ENCODE peak calls at places on chromosomes 2 and 18, in ten cellular contexts. T is GM23248, D is fibroblast of lung, U is neural progenitor cell, F is K562, Y is IMR-90, P is Karpas-422, N is neuronal stem cell, B is HCT116, X is H9. E is an unnamed sample.

GRCh38 chr2:53755022-53755630 is 12.5 kb upstream of the CHAC2 start:
- DNase-seq in T (peak), D (no peak), U (no peak), F (no peak), Y (no peak), P (no peak), N (no peak), B (no peak), X (no peak), E (no peak)

GRCh38 chr2:226080323-226080722 is 680.8 kb downstream of the NYAP2 start:
- DNase-seq in T (peak), D (peak), U (no peak), F (no peak), Y (peak), P (no peak), N (no peak), B (no peak), X (no peak), E (no peak)

GRCh38 chr2:3778016-3778415 is 74.6 kb downstream of the DCDC2C start:
- DNase-seq in T (no peak), D (no peak), U (no peak), F (no peak), Y (no peak), P (no peak), N (no peak), B (no peak), X (no peak), E (no peak)

GRCh38 chr2:144836635-144837350 is 316.9 kb upstream of the ZEB2 start:
- DNase-seq in T (peak), D (peak), U (no peak), F (no peak), Y (peak), P (no peak), N (no peak), B (no peak), X (no peak), E (no peak)

GRCh38 chr2:20584045-20584636 is 66.8 kb downstream of the HS1BP3 start:
- DNase-seq in T (peak), D (no peak), U (no peak), F (no peak), Y (no peak), P (no peak), N (no peak), B (peak), X (peak), E (no peak)

GRCh38 chr2:83273322-83273721 is 1185.8 kb downstream of the SUCLG1 start:
- DNase-seq in T (no peak), D (no peak), U (no peak), F (no peak), Y (no peak), P (no peak), N (no peak), B (no peak), X (no peak), E (no peak)

GRCh38 chr2:2389215-2389614 is 58.1 kb upstream of the MYT1L start:
- DNase-seq in T (no peak), D (no peak), U (no peak), F (no peak), Y (no peak), P (no peak), N (no peak), B (no peak), X (no peak), E (peak)

GRCh38 chr2:44495035-44495434 is 133.3 kb downstream of the CAMKMT start:
- DNase-seq in T (no peak), D (no peak), U (no peak), F (no peak), Y (no peak), P (no peak), N (no peak), B (no peak), X (no peak), E (no peak)

GRCh38 chr2:121196849-121197155 is 88.2 kb downstream of the TFCP2L1 start:
- DNase-seq in T (no peak), D (no peak), U (no peak), F (no peak), Y (no peak), P (no peak), N (no peak), B (no peak), X (no peak), E (no peak)

GRCh38 chr2:129479892-129480291 is 499.6 kb upstream of the RAB6C start:
- DNase-seq in T (no peak), D (no peak), U (peak), F (no peak), Y (no peak), P (no peak), N (no peak), B (no peak), X (no peak), E (peak)

GRCh38 chr18:3683483-3683882 is 233.5 kb downstream of the TGIF1 start:
- DNase-seq in T (peak), D (no peak), U (no peak), F (no peak), Y (no peak), P (no peak), N (no peak), B (no peak), X (no peak), E (no peak)

GRCh38 chr2:205187731-205188130 is 494.6 kb upstream of the NRP2 start:
- DNase-seq in T (no peak), D (peak), U (no peak), F (no peak), Y (peak), P (no peak), N (no peak), B (no peak), X (no peak), E (no peak)

GRCh38 chr2:88059979-88060906 is 4.7 kb upstream of the KRCC1 start:
- DNase-seq in T (peak), D (peak), U (peak), F (peak), Y (peak), P (peak), N (peak), B (peak), X (no peak), E (no peak)

GRCh38 chr18:2104620-2105462 is 466.5 kb downstream of the METTL4 start:
- DNase-seq in T (peak), D (peak), U (peak), F (peak), Y (peak), P (peak), N (peak), B (peak), X (peak), E (peak)

GRCh38 chr2:230439590-230439989 is 23.6 kb downstream of the SP100 start:
- DNase-seq in T (no peak), D (peak), U (no peak), F (no peak), Y (no peak), P (peak), N (no peak), B (no peak), X (no peak), E (no peak)

GRCh38 chr2:134233733-134234135 is 20.1 kb upstream of the MGAT5 start:
- DNase-seq in T (no peak), D (no peak), U (no peak), F (no peak), Y (no peak), P (no peak), N (no peak), B (no peak), X (no peak), E (no peak)

GRCh38 chr18:35142270-35142605 is 98.6 kb upstream of the ZNF397 start:
- DNase-seq in T (no peak), D (no peak), U (no peak), F (no peak), Y (no peak), P (no peak), N (no peak), B (no peak), X (no peak), E (no peak)

GRCh38 chr18:59140287-59140885 is 702 bp downstream of the SEC11C start:
- DNase-seq in T (peak), D (peak), U (peak), F (peak), Y (peak), P (peak), N (peak), B (no peak), X (peak), E (peak)

GRCh38 chr2:169964740-169965139 is 137.5 kb downstream of the UBR3 start:
- DNase-seq in T (no peak), D (peak), U (no peak), F (no peak), Y (no peak), P (no peak), N (no peak), B (no peak), X (no peak), E (no peak)

GRCh38 chr2:99066075-99066557 is 75.4 kb upstream of the C2orf15 start:
- DNase-seq in T (peak), D (peak), U (peak), F (peak), Y (peak), P (peak), N (peak), B (peak), X (no peak), E (no peak)

GRCh38 chr2:36403675-36404230 is 48.2 kb downstream of the CRIM1 start:
- DNase-seq in T (peak), D (peak), U (no peak), F (no peak), Y (peak), P (no peak), N (no peak), B (peak), X (no peak), E (no peak)

GRCh38 chr2:161417428-161418274 is 1.6 kb downstream of the TBR1 start:
- DNase-seq in T (no peak), D (no peak), U (peak), F (no peak), Y (no peak), P (no peak), N (peak), B (no peak), X (peak), E (peak)

GRCh38 chr2:240605867-240606743 is 19.2 kb upstream of the GPR35 start:
- DNase-seq in T (no peak), D (no peak), U (no peak), F (no peak), Y (no peak), P (no peak), N (no peak), B (no peak), X (no peak), E (no peak)

GRCh38 chr2:205660521-205661124 is 21.7 kb upstream of the NRP2 start:
- DNase-seq in T (peak), D (peak), U (no peak), F (no peak), Y (peak), P (no peak), N (no peak), B (no peak), X (no peak), E (no peak)

GRCh38 chr2:148812306-148812705 is 62.7 kb upstream of the KIF5C start:
- DNase-seq in T (peak), D (peak), U (no peak), F (no peak), Y (peak), P (no peak), N (no peak), B (no peak), X (no peak), E (no peak)

GRCh38 chr2:150586858-150587257 is 99.4 kb upstream of the RND3 start:
- DNase-seq in T (peak), D (peak), U (no peak), F (no peak), Y (peak), P (no peak), N (no peak), B (no peak), X (no peak), E (no peak)

GRCh38 chr2:6071536-6071935 is 379.4 kb downstream of the SOX11 start:
- DNase-seq in T (no peak), D (no peak), U (no peak), F (no peak), Y (no peak), P (no peak), N (no peak), B (no peak), X (no peak), E (no peak)

GRCh38 chr2:73766349-73766748 is 13.6 kb downstream of the DUSP11 start:
- DNase-seq in T (no peak), D (no peak), U (no peak), F (no peak), Y (no peak), P (no peak), N (no peak), B (no peak), X (no peak), E (no peak)

GRCh38 chr2:181887056-181887455 is 4.5 kb upstream of the ITPRID2 start:
- DNase-seq in T (no peak), D (no peak), U (no peak), F (no peak), Y (no peak), P (no peak), N (no peak), B (no peak), X (no peak), E (no peak)

GRCh38 chr2:88620015-88620414 is 7.2 kb downstream of the EIF2AK3 start:
- DNase-seq in T (no peak), D (no peak), U (no peak), F (no peak), Y (no peak), P (no peak), N (no peak), B (no peak), X (no peak), E (no peak)

GRCh38 chr18:68817584-68817983 is 19.7 kb downstream of the CCDC102B start:
- DNase-seq in T (peak), D (peak), U (no peak), F (no peak), Y (peak), P (no peak), N (no peak), B (no peak), X (no peak), E (no peak)

GRCh38 chr2:69081001-69081400 is 68.0 kb downstream of the ANTXR1 start:
- DNase-seq in T (no peak), D (no peak), U (no peak), F (no peak), Y (no peak), P (no peak), N (no peak), B (no peak), X (no peak), E (no peak)

GRCh38 chr2:57434952-57435351 is 611.7 kb upstream of the VRK2 start:
- DNase-seq in T (peak), D (peak), U (no peak), F (no peak), Y (no peak), P (no peak), N (no peak), B (no peak), X (no peak), E (no peak)

GRCh38 chr18:36391426-36392145 is 94.1 kb downstream of the FHOD3 start:
- DNase-seq in T (no peak), D (no peak), U (no peak), F (no peak), Y (no peak), P (no peak), N (no peak), B (no peak), X (no peak), E (no peak)

GRCh38 chr2:110903548-110903947 is 171.2 kb downstream of the ACOXL start:
- DNase-seq in T (peak), D (no peak), U (no peak), F (no peak), Y (no peak), P (no peak), N (no peak), B (no peak), X (no peak), E (no peak)

GRCh38 chr2:39512941-39513340 is 75.9 kb upstream of the MAP4K3 start:
- DNase-seq in T (no peak), D (no peak), U (no peak), F (no peak), Y (peak), P (no peak), N (no peak), B (no peak), X (no peak), E (no peak)

GRCh38 chr2:241901500-241902351 is 32.2 kb downstream of the RTP5 start:
- DNase-seq in T (peak), D (peak), U (peak), F (no peak), Y (no peak), P (no peak), N (no peak), B (no peak), X (peak), E (peak)

GRCh38 chr2:109279243-109279860 is 150.3 kb downstream of the SH3RF3 start:
- DNase-seq in T (no peak), D (peak), U (no peak), F (no peak), Y (peak), P (no peak), N (no peak), B (no peak), X (peak), E (peak)

GRCh38 chr2:234368861-234369261 is 128.0 kb downstream of the ARL4C start:
- DNase-seq in T (peak), D (peak), U (peak), F (peak), Y (peak), P (no peak), N (no peak), B (no peak), X (no peak), E (peak)

GRCh38 chr2:234366891-234367290 is 130.0 kb downstream of the ARL4C start:
- DNase-seq in T (peak), D (no peak), U (no peak), F (no peak), Y (peak), P (no peak), N (no peak), B (no peak), X (no peak), E (no peak)

GRCh38 chr2:234363647-234364294 is 133.1 kb downstream of the ARL4C start:
- DNase-seq in T (no peak), D (no peak), U (peak), F (no peak), Y (no peak), P (no peak), N (no peak), B (no peak), X (no peak), E (peak)

GRCh38 chr2:234363011-234363487 is 133.8 kb downstream of the ARL4C start:
- DNase-seq in T (peak), D (peak), U (peak), F (no peak), Y (no peak), P (no peak), N (peak), B (peak), X (peak), E (peak)

DNA sequence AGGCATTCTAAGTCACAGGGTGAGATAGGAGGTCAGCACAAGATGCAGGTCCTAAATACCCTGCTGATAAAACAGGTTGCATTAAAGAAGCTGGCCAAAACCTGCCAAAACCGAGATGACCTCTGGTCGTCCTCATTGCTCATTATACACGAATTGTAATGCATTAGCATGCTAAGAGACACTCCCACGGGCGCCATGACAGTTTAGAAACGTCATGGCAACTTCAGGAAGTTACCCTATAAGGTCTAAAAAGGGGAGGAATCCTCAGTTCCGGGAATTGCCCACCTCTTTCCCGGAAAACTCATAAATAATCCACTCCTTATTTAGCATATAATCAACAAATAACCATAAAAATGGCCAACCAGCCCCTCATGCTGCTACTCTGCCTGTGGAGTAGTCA is 132.2 kb downstream of the ARL4C start:
- DNase-seq in T (no peak), D (no peak), U (peak), F (no peak), Y (no peak), P (no peak), N (no peak), B (no peak), X (no peak), E (peak)
- H3K9ac ChIP-seq in T (no peak), D (no peak), U (no peak), F (no peak), Y (no peak), P (no peak), N (no peak), B (no peak), X (no peak), E (no peak)

DNA sequence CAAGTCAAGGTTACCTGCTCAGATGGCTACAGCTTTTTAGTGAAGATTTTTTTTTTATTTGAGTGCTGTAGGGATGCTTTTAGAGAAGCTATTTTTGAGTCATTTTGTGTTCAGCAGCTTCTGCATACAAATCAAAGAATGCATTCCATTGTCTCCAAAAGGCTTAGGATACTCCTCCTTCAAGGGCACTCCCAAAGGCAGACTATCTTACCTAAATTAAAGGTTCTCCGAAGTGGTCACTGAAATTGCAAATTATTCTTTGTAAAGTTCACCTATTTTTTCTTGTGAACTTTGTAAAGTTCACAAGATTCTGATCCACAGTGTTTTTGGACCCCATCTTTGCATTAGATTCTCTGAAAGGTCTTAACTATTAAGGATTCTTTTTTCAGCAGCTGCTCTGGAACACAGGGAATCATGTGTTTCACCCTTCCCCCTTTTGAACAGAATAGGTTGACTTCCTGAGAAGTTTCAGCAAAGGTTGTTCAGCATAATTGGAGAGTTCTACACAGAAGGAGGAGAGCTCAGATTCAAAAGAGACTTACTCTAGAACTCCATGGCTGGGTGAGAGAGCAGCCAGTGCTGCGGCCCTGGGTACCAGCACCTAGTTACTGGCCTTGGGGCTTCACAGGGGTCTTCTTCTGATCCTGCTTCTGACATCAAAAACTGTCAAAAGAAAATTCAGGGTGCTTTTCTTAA is 14.5 kb downstream of the CLIP4 start:
- DNase-seq in T (peak), D (peak), U (no peak), F (no peak), Y (no peak), P (no peak), N (no peak), B (no peak), X (no peak), E (no peak)
- H3K9ac ChIP-seq in T (peak), D (no peak), U (no peak), F (no peak), Y (peak), P (no peak), N (no peak), B (peak), X (no peak), E (no peak)

DNA sequence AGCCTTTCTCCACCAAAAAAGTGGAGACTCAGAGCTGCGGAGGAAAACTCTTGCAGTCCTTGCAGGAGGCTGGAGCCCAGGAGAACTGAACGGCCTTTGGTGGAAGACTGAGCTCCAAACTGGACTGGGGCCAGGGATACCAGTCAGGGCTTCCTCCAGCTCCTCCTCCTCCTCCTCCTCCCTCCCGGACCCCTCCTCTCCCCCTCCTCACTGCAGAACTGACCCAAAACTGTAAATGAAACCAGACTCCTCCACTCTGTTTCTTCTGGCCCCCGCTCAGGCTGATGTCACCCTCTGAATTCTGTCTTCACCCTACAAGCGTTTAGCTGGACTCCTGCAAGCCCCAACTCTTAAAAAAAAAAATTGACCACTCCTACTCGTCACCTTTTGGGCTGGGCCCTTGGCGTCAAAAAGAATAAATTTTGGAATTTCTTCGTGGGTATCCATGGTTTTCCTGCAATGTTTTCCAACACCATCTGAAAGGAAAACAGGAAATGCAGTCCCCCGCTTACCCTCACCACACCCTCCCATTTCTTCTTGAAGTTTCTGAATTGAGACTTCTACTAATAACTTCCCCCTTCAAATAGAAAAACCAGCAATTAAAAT is at the start of gene COL6A3:
- DNase-seq in T (peak), D (peak), U (no peak), F (no peak), Y (peak), P (no peak), N (no peak), B (no peak), X (no peak), E (no peak)
- H3K9ac ChIP-seq in T (peak), D (peak), U (no peak), F (no peak), Y (peak), P (no peak), N (no peak), B (no peak), X (no peak), E (no peak)

DNA sequence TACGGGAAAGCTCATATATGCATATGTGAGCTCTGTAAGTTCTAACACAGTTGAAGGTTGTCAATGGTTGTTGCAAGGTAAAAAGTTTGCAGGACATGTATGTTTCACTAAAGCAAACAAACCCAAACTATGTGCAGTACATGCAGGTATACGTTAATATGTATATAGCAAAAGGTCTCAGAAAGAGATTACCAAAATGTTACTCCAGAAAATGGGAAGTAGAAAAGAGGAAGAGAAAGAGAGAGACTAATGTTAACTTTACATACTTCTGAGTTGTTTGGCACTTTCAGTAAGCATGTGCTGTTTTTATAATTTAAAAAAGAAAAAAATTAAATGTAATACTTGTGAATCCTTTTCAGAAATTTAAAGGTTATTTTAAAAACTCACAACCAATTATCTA is 32.8 kb upstream of the PEX13 start:
- DNase-seq in T (no peak), D (no peak), U (no peak), F (no peak), Y (no peak), P (peak), N (no peak), B (no peak), X (no peak), E (no peak)
- H3K9ac ChIP-seq in T (no peak), D (no peak), U (no peak), F (no peak), Y (no peak), P (peak), N (no peak), B (no peak), X (no peak), E (no peak)

E was measured in endodermal cell.